ENCODE peak calls at places on chromosomes 6 and 20, in four cellular contexts. One of them, this sample, is unnamed.

GRCh38 chr6:168100011-168100802 is 21.2 kb upstream of the FRMD1 start:
- DNase-seq in GM12878: no peak
- DNase-seq in GM12891: no peak
- DNase-seq in K562: no peak
- DNase-seq in this sample: no peak

GRCh38 chr6:131107166-131107565 is 28.1 kb upstream of the AKAP7 start:
- DNase-seq in GM12878: no peak
- DNase-seq in GM12891: no peak
- DNase-seq in K562: peak; percentile 9
- DNase-seq in this sample: no peak

GRCh38 chr6:68226460-68226859 is 408.6 kb upstream of the ADGRB3 start:
- DNase-seq in GM12878: no peak
- DNase-seq in K562: peak; percentile 68
- DNase-seq in GM12891: no peak
- DNase-seq in this sample: no peak

GRCh38 chr6:3288711-3289663 is 30.2 kb downstream of the PSMG4 start:
- DNase-seq in K562: no peak
- DNase-seq in GM12878: no peak
- DNase-seq in GM12891: no peak
- DNase-seq in this sample: no peak

GRCh38 chr6:157848693-157849092 is 25.6 kb downstream of the SNX9 start:
- DNase-seq in GM12891: no peak
- DNase-seq in GM12878: no peak
- DNase-seq in K562: no peak
- DNase-seq in this sample: no peak

GRCh38 chr6:26556263-26557070 is 18.3 kb downstream of the HMGN4 start:
- DNase-seq in GM12878: no peak
- DNase-seq in GM12891: no peak
- DNase-seq in K562: peak; percentile 95
- DNase-seq in this sample: peak; percentile 17

GRCh38 chr20:43667341-43668132 is 623 bp downstream of the MYBL2 start:
- DNase-seq in GM12891: peak; percentile 35
- DNase-seq in GM12878: no peak
- DNase-seq in K562: peak; percentile 70
- DNase-seq in this sample: peak; percentile 46

GRCh38 chr6:23547851-23548250 is 578.2 kb upstream of the NRSN1 start:
- DNase-seq in GM12891: no peak
- DNase-seq in K562: no peak
- DNase-seq in GM12878: no peak
- DNase-seq in this sample: no peak

GRCh38 chr6:12012231-12012565 is at the start of gene HIVEP1:
- DNase-seq in GM12891: no peak
- DNase-seq in GM12878: no peak
- DNase-seq in K562: peak; percentile 50
- DNase-seq in this sample: no peak

GRCh38 chr6:72824833-72825232 is 203.0 kb downstream of the KCNQ5 start:
- DNase-seq in GM12891: no peak
- DNase-seq in K562: no peak
- DNase-seq in GM12878: peak; percentile 3
- DNase-seq in this sample: no peak

GRCh38 chr6:131213501-131213990 is 78.3 kb downstream of the AKAP7 start:
- DNase-seq in GM12891: no peak
- DNase-seq in GM12878: no peak
- DNase-seq in K562: no peak
- DNase-seq in this sample: no peak

GRCh38 chr20:63518351-63518861 is 2.2 kb upstream of the PPDPF start:
- DNase-seq in GM12878: no peak
- DNase-seq in K562: no peak
- DNase-seq in GM12891: no peak
- DNase-seq in this sample: no peak

GRCh38 chr6:105272783-105273182 is 93.0 kb upstream of the POPDC3 start:
- DNase-seq in GM12878: no peak
- DNase-seq in K562: peak; percentile 46
- DNase-seq in GM12891: no peak
- DNase-seq in this sample: no peak

GRCh38 chr6:170135821-170136471 is 154.9 kb downstream of the DLL1 start:
- DNase-seq in GM12891: no peak
- DNase-seq in K562: no peak
- DNase-seq in GM12878: no peak
- DNase-seq in this sample: no peak

GRCh38 chr6:138159246-138159645 is 2.5 kb upstream of the ARFGEF3 start:
- DNase-seq in K562: no peak
- DNase-seq in GM12891: no peak
- DNase-seq in GM12878: no peak
- DNase-seq in this sample: no peak

GRCh38 chr6:138155443-138155842 is 6.3 kb upstream of the ARFGEF3 start:
- DNase-seq in GM12891: no peak
- DNase-seq in K562: no peak
- DNase-seq in GM12878: no peak
- DNase-seq in this sample: no peak

GRCh38 chr6:138161118-138161433 is 663 bp upstream of the ARFGEF3 start:
- DNase-seq in GM12891: no peak
- DNase-seq in K562: no peak
- DNase-seq in GM12878: no peak
- DNase-seq in this sample: no peak

GRCh38 chr6:138160329-138161117 is 1.2 kb upstream of the ARFGEF3 start:
- DNase-seq in K562: no peak
- DNase-seq in GM12878: no peak
- DNase-seq in GM12891: no peak
- DNase-seq in this sample: no peak

GRCh38 chr6:138157986-138158638 is 3.6 kb upstream of the ARFGEF3 start:
- DNase-seq in K562: no peak
- DNase-seq in GM12891: no peak
- DNase-seq in GM12878: no peak
- DNase-seq in this sample: no peak
- TF ChIP-seq SPI1 in K562: no peak
- TF ChIP-seq SPI1 in GM12891: no peak
- TF ChIP-seq SPI1 in GM12878: no peak
- TF ChIP-seq SPI1 in this sample: no peak

GRCh38 chr6:20826378-20826777 is 292.1 kb downstream of the CDKAL1 start:
- DNase-seq in GM12891: no peak
- DNase-seq in K562: peak; percentile 58
- DNase-seq in GM12878: no peak
- DNase-seq in this sample: no peak
- TF ChIP-seq SPI1 in GM12891: no peak
- TF ChIP-seq SPI1 in K562: no peak
- TF ChIP-seq SPI1 in GM12878: no peak
- TF ChIP-seq SPI1 in this sample: no peak

GRCh38 chr20:2757969-2758368 is 42.5 kb downstream of the CPXM1 start:
- DNase-seq in K562: no peak
- DNase-seq in GM12891: no peak
- DNase-seq in GM12878: no peak
- DNase-seq in this sample: no peak

GRCh38 chr20:2759143-2759542 is 41.3 kb downstream of the CPXM1 start:
- DNase-seq in GM12878: no peak
- DNase-seq in GM12891: no peak
- DNase-seq in K562: no peak
- DNase-seq in this sample: no peak

GRCh38 chr20:2761885-2762284 is 38.5 kb downstream of the CPXM1 start:
- DNase-seq in GM12891: no peak
- DNase-seq in GM12878: no peak
- DNase-seq in K562: no peak
- DNase-seq in this sample: no peak

GRCh38 chr20:2760381-2761305 is 39.8 kb downstream of the CPXM1 start:
- DNase-seq in K562: no peak
- DNase-seq in GM12878: no peak
- DNase-seq in GM12891: no peak
- DNase-seq in this sample: no peak

GRCh38 chr20:2759603-2760360 is 40.6 kb downstream of the CPXM1 start:
- DNase-seq in K562: no peak
- DNase-seq in GM12891: no peak
- DNase-seq in GM12878: no peak
- DNase-seq in this sample: no peak
- TF ChIP-seq SPI1 in K562: no peak
- TF ChIP-seq SPI1 in GM12891: no peak
- TF ChIP-seq SPI1 in GM12878: no peak
- TF ChIP-seq SPI1 in this sample: no peak

DNA sequence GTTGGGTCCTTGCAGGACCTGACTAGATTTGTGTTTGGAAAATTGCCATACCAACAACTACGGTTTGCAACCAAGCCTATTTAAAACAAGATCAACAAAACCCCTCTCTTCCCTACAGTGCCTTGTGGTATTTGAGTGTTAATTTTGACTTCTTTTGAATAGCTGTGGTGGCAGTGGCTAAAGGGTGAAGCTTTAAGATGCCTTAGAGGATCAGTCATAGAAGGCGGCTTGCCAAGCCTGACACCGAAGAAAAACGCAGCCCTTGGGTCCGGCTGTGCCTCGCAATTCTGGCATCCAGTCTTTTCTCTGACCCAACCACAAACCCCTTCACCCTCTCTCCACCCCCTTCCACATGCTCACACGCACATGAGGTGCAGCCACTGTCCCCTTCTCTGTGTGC is 32.6 kb downstream of the BMP6 start:
- DNase-seq in GM12878: no peak
- DNase-seq in K562: no peak
- DNase-seq in GM12891: no peak
- DNase-seq in this sample: no peak
- TF ChIP-seq SPI1 in GM12878: no peak
- TF ChIP-seq SPI1 in K562: no peak
- TF ChIP-seq SPI1 in GM12891: no peak
- TF ChIP-seq SPI1 in this sample: no peak